ENCODE peak calls at places on chromosomes 4 and X, in five cellular contexts. J, P, V, B and Q are unnamed samples.

GRCh38 chr4:169163947-169164668 is 106.6 kb downstream of the SH3RF1 start:
- DNase-seq in J (no peak), P (no peak), V (no peak), B (no peak), Q (no peak)

GRCh38 chr4:97720869-97721432 is 422.3 kb downstream of the STPG2 start:
- DNase-seq in J (no peak), P (no peak), V (no peak), B (no peak), Q (no peak)

GRCh38 chrX:150935466-150935865 is 37.0 kb upstream of the CD99L2 start:
- DNase-seq in J (peak; percentile 41), P (no peak), V (no peak), B (no peak), Q (no peak)

GRCh38 chr4:3047464-3048286 is 26.7 kb downstream of the HTT-AS start:
- DNase-seq in J (peak; percentile 39), P (peak; percentile 61), V (peak; percentile 82), B (peak; percentile 86), Q (peak; percentile 44)

GRCh38 chr4:32136081-32136787 is 1416.1 kb downstream of the PCDH7 start:
- DNase-seq in J (no peak), P (no peak), V (no peak), B (no peak), Q (no peak)

GRCh38 chr4:138851626-138852443 is 163.7 kb upstream of the NOCT start:
- DNase-seq in J (peak; percentile 8), P (no peak), V (no peak), B (no peak), Q (no peak)

GRCh38 chr4:89000392-89000791 is 56.6 kb downstream of the FAM13A start:
- DNase-seq in J (no peak), P (no peak), V (no peak), B (no peak), Q (no peak)

GRCh38 chr4:22850630-22851029 is 157.9 kb downstream of the GBA3 start:
- DNase-seq in J (no peak), P (no peak), V (no peak), B (no peak), Q (no peak)

GRCh38 chr4:13654158-13654797 is 26.8 kb upstream of the BOD1L1 start:
- DNase-seq in J (peak; percentile 68), P (peak; percentile 64), V (peak; percentile 67), B (peak; percentile 93), Q (peak; percentile 72)

GRCh38 chr4:92641409-92641808 is 337.6 kb downstream of the GRID2 start:
- DNase-seq in J (no peak), P (no peak), V (no peak), B (no peak), Q (no peak)

GRCh38 chr4:184163813-184164212 is 53.9 kb downstream of the ENPP6 start:
- DNase-seq in J (peak; percentile 6), P (no peak), V (peak; percentile 4), B (peak; percentile 75), Q (no peak)

GRCh38 chrX:17035111-17035510 is 88.7 kb downstream of the REPS2 start:
- DNase-seq in J (no peak), P (no peak), V (no peak), B (no peak), Q (no peak)

GRCh38 chr4:56469489-56470210 is 2.2 kb downstream of the SRP72 start:
- DNase-seq in J (no peak), P (no peak), V (no peak), B (no peak), Q (no peak)

GRCh38 chrX:151675121-151675746 is 20.0 kb upstream of the PRRG3 start:
- DNase-seq in J (no peak), P (no peak), V (no peak), B (no peak), Q (no peak)

GRCh38 chrX:12197030-12197429 is 58.8 kb downstream of the FRMPD4 start:
- DNase-seq in J (no peak), P (no peak), V (no peak), B (no peak), Q (no peak)

GRCh38 chr4:147707892-147708672 is 23.8 kb upstream of the ARHGAP10 start:
- DNase-seq in J (peak; percentile 34), P (peak; percentile 36), V (peak; percentile 57), B (no peak), Q (peak; percentile 60)

GRCh38 chr4:177356191-177356590 is 46.5 kb downstream of the NEIL3 start:
- DNase-seq in J (peak; percentile 41), P (no peak), V (no peak), B (no peak), Q (no peak)

GRCh38 chrX:39766085-39766726 is 331.6 kb downstream of the BCOR start:
- DNase-seq in J (no peak), P (no peak), V (peak; percentile 65), B (no peak), Q (peak; percentile 11)

GRCh38 chrX:123923211-123923610 is 38.3 kb upstream of the STAG2 start:
- DNase-seq in J (no peak), P (no peak), V (no peak), B (no peak), Q (no peak)

DNA sequence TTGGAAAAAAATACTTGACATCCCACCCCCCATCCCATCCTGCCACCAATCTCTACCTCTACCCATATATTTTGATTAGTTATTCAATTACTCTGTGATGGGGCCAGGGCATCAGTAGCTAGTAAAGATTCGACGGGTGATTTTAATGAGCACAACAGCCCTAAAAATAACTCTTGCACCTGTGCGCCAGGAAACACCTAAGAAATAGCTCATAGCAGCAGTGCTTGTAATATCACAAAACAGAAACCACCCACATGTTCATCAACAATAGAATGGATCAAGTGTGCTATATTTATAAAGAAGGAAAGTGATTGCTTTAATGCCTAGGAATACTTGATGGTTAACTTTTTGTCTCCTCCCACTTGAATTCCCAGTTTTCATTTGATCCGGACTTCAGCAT is 225.6 kb upstream of the LCORL start:
- DNase-seq in J (no peak), P (no peak), V (no peak), B (no peak), Q (no peak)
- H3K4me3 ChIP-seq in J (no peak overlapping the region), P (no peak overlapping the region), V (no peak overlapping the region), B (no peak overlapping the region), Q (no peak overlapping the region)

DNA sequence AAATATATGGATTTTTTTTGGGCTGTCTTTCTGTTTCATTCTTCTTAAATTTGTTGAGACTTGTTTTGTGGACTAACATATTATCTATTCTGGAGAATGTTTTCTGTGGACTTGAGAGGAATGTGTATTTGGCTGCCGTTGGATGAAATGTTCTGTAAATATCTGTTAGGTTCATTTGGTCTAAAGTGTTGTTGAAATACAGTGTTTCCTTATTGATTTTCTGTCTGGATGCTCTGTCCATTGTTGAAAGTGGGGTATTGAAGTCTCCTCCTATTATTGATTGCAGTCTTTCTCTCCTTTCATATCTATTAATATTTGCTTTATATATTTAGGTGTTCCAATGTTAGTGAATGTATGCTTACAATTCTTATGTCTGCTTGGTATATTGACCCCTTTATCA is 431.8 kb downstream of the RAPGEF2 start:
- DNase-seq in J (no peak), P (no peak), V (no peak), B (no peak), Q (no peak)
- H3K27ac ChIP-seq in J (no peak overlapping the region), P (no peak overlapping the region), V (no peak overlapping the region), B (no peak overlapping the region), Q (no peak overlapping the region)

GRCh38 chr4:41750624-41751324 is 2.2 kb upstream of the PHOX2B start:
- DNase-seq in J (no peak), P (no peak), V (no peak), B (no peak), Q (no peak)
- H3K4me3 ChIP-seq in J (no peak overlapping the region), P (no peak overlapping the region), V (no peak overlapping the region), B (no peak overlapping the region), Q (no peak overlapping the region)

GRCh38 chr4:71772592-71772991 is 11.3 kb downstream of the GC start:
- DNase-seq in J (no peak), P (no peak), V (no peak), B (no peak), Q (no peak)
- H3K27ac ChIP-seq in J (no peak overlapping the region), P (no peak overlapping the region), V (no peak overlapping the region), B (no peak overlapping the region), Q (no peak overlapping the region)

DNA sequence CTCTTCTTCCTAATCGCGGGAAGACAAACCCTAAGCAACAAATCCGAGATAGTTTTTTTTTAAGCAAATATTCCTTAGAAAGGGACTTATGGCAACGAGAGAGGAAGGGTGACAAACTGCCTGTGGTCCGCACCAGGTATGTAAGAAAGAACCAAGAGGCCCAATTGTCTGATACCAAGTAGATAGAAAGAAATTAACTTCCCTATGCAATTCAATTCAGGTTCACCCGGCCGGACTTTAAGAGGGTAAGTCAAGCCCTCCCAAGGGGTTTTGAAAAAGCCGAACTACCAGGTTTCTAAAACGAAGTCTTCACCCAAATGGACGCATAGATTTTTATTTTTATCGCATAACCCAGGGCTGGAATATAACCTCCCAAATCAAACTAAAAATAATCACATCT is 1.7 kb upstream of the MAB21L2 start:
- DNase-seq in J (no peak), P (no peak), V (no peak), B (no peak), Q (no peak)
- H3K4me3 ChIP-seq in J (peak overlapping the region; percentile 49), P (no peak overlapping the region), V (no peak overlapping the region), B (no peak overlapping the region), Q (no peak overlapping the region)